ENCODE peak calls at places on chromosome 3, in four cellular contexts. J is CD4-positive, alpha-beta T cell; E is activated T-cell treated with anti-CD3 and anti-CD28 coated beads, Interleukin-2, amount 50 U/mL, for 72 hours; W is mucosa of descending colon. C is an unnamed sample.

GRCh38 chr3:7508821-7509220 is 647.9 kb downstream of the GRM7 start:
- DNase-seq in J (no peak), E (no peak), W (no peak), C (no peak)

GRCh38 chr3:124854027-124854426 is 33.1 kb downstream of the ITGB5 start:
- DNase-seq in W (no peak), J (no peak), E (no peak), C (no peak)

GRCh38 chr3:114093596-114093995 is 37.1 kb downstream of the QTRT2 start:
- DNase-seq in J (no peak), E (no peak), W (no peak), C (no peak)

GRCh38 chr3:129618901-129619671 is 12.6 kb upstream of the PLXND1 start:
- DNase-seq in W (peak; percentile 43), E (no peak), J (no peak), C (no peak)

GRCh38 chr3:105857963-105858362 is 10.8 kb downstream of the CBLB start:
- DNase-seq in W (no peak), E (no peak), J (no peak), C (no peak)

GRCh38 chr3:52645549-52645948 is 40.2 kb downstream of the PBRM1 start:
- DNase-seq in J (no peak), E (no peak), W (no peak), C (no peak)

GRCh38 chr3:10192953-10193691 is 28.4 kb downstream of the IRAK2 start:
- DNase-seq in W (no peak), E (peak; percentile 79), J (peak; percentile 62), C (peak; percentile 45)

GRCh38 chr3:79361748-79362378 is 405.9 kb downstream of the ROBO1 start:
- DNase-seq in J (no peak), E (no peak), W (no peak), C (no peak)

GRCh38 chr3:58325525-58325992 is 7.1 kb upstream of the PXK start:
- DNase-seq in W (no peak), J (no peak), E (no peak), C (no peak)

GRCh38 chr3:27216955-27217552 is 152.1 kb downstream of the NEK10 start:
- DNase-seq in W (no peak), E (no peak), J (no peak), C (no peak)

GRCh38 chr3:56064684-56065083 is 403.6 kb downstream of the ERC2 start:
- DNase-seq in E (no peak), W (no peak), J (no peak), C (no peak)

GRCh38 chr3:8603115-8603710 is 41.4 kb downstream of the SSUH2 start:
- DNase-seq in W (no peak), E (no peak), J (no peak), C (no peak)

GRCh38 chr3:86990734-86991481 is at the start of gene VGLL3:
- DNase-seq in E (peak; percentile 13), J (no peak), W (peak; percentile 68), C (peak; percentile 45)

GRCh38 chr3:133113526-133113925 is 75.3 kb downstream of the TMEM108 start:
- DNase-seq in J (no peak), E (no peak), W (no peak), C (no peak)

GRCh38 chr3:21705769-21706168 is 45.2 kb downstream of the ZNF385D start:
- DNase-seq in W (no peak), J (no peak), E (no peak), C (no peak)

GRCh38 chr3:155316450-155316849 is 23.0 kb upstream of the STRIT1 start:
- DNase-seq in E (no peak), J (no peak), W (no peak), C (no peak)

GRCh38 chr3:112813723-112814171 is 32.9 kb downstream of the CD200R1L start:
- DNase-seq in J (no peak), W (no peak), E (no peak), C (peak; percentile 17)

GRCh38 chr3:108117245-108117644 is 26.4 kb upstream of the CD47 start:
- DNase-seq in E (no peak), W (no peak), J (no peak), C (no peak)

GRCh38 chr3:176430244-176430893 is 766.9 kb downstream of the TBL1XR1 start:
- DNase-seq in W (no peak), J (no peak), E (no peak), C (no peak)

GRCh38 chr3:130582457-130583155 is 65.6 kb downstream of the COL6A6 start:
- DNase-seq in J (no peak), E (no peak), W (no peak), C (no peak)

GRCh38 chr3:150077581-150078247 is 107.0 kb upstream of the PFN2 start:
- DNase-seq in E (no peak), J (no peak), W (no peak), C (no peak)

GRCh38 chr3:64008952-64009351 is 14.3 kb downstream of the PSMD6 start:
- DNase-seq in J (no peak), W (no peak), E (no peak), C (no peak)

GRCh38 chr3:13161771-13162535 is 88.7 kb upstream of the IQSEC1 start:
- DNase-seq in J (no peak), E (no peak), W (no peak), C (no peak)

GRCh38 chr3:88003115-88003755 is 55.6 kb downstream of the CGGBP1 start:
- DNase-seq in E (no peak), J (no peak), W (no peak), C (peak; percentile 51)

GRCh38 chr3:150348500-150348899 is 59.6 kb upstream of the TSC22D2 start:
- DNase-seq in J (no peak), W (no peak), E (no peak), C (peak; percentile 43)

C was measured in head of caudate nucleus.